ENCODE peak calls at places on chromosomes 13 and 19, in nine cellular contexts. V is BE2C; F is CD8-positive, alpha-beta T cell; M is neural progenitor cell; G is A549; L is tibial nerve; H is thoracic aorta; Q is mucosa of descending colon; I is lower lobe of right lung. X is an unnamed sample. For H3K4me1, the result is how much of the 10 kb centered on the place peaks cover.

GRCh38 chr13:54637377-54637776 is 1608.8 kb downstream of the OLFM4 start:
- DNase-seq in M (peak), H (no peak), Q (no peak), V (no peak), G (no peak), I (no peak), F (no peak), L (no peak), X (no peak)

GRCh38 chr19:2806736-2807378 is 12.8 kb upstream of the ZNF554 start:
- DNase-seq in Q (no peak), I (no peak), F (no peak), V (no peak), G (no peak), M (no peak), H (no peak), L (no peak), X (no peak)

GRCh38 chr19:53332484-53332883 is 1.1 kb upstream of the ZNF845 start:
- DNase-seq in M (no peak), Q (no peak), H (no peak), I (no peak), V (no peak), F (no peak), L (no peak), G (no peak), X (no peak)

GRCh38 chr13:26584713-26585112 is 27.2 kb downstream of the WASF3 start:
- DNase-seq in V (no peak), Q (no peak), H (no peak), I (no peak), F (no peak), L (no peak), M (no peak), G (no peak), X (no peak)

GRCh38 chr13:113598081-113598410 is 13.5 kb downstream of the TFDP1 start:
- DNase-seq in Q (no peak), I (peak), M (no peak), F (no peak), G (no peak), L (no peak), H (no peak), V (no peak), X (no peak)

GRCh38 chr13:40077396-40078027 is 422.1 kb downstream of the COG6 start:
- DNase-seq in Q (no peak), V (no peak), F (no peak), H (no peak), I (no peak), G (no peak), L (no peak), M (no peak), X (no peak)

GRCh38 chr19:4367781-4368127 is 24.4 kb downstream of the MPND start:
- DNase-seq in I (peak), Q (no peak), L (no peak), F (no peak), V (no peak), M (no peak), H (no peak), G (no peak), X (no peak)

GRCh38 chr13:51502206-51502651 is 49.4 kb upstream of the INTS6 start:
- DNase-seq in G (no peak), H (no peak), F (no peak), L (no peak), I (no peak), M (no peak), Q (no peak), V (no peak), X (no peak)

GRCh38 chr19:39499082-39499642 is 415 bp downstream of the DLL3 start:
- DNase-seq in H (no peak), F (no peak), M (peak), I (no peak), Q (no peak), L (no peak), V (peak), G (no peak), X (no peak)

GRCh38 chr19:33551676-33552075 is 30.1 kb upstream of the PEPD start:
- DNase-seq in Q (no peak), F (no peak), V (no peak), H (no peak), G (no peak), M (no peak), I (no peak), L (no peak), X (no peak)

GRCh38 chr19:13537454-13537853 is 31.2 kb upstream of the CACNA1A start:
- DNase-seq in F (no peak), V (peak), I (no peak), H (no peak), Q (no peak), G (no peak), L (no peak), M (peak), X (no peak)

GRCh38 chr13:49436890-49437289 is 7.0 kb downstream of the CAB39L start:
- DNase-seq in V (peak), Q (no peak), L (peak), H (no peak), G (no peak), F (no peak), M (no peak), I (no peak), X (no peak)

GRCh38 chr19:681029-681626 is 4.9 kb downstream of the FSTL3 start:
- DNase-seq in G (no peak), I (peak), V (peak), H (no peak), M (peak), Q (peak), L (peak), F (no peak), X (no peak)

GRCh38 chr13:102117175-102117830 is 284.5 kb downstream of the FGF14 start:
- DNase-seq in F (no peak), V (no peak), L (no peak), G (no peak), I (no peak), H (no peak), Q (no peak), M (no peak), X (no peak)

GRCh38 chr13:113905942-113906341 is 42.1 kb upstream of the GAS6 start:
- DNase-seq in Q (no peak), H (no peak), L (no peak), V (no peak), M (no peak), F (no peak), I (no peak), G (no peak), X (no peak)

GRCh38 chr19:48806818-48807589 is 3.8 kb downstream of the BCAT2 start:
- DNase-seq in M (peak), I (no peak), G (no peak), F (no peak), Q (peak), V (peak), H (no peak), L (no peak), X (no peak)

GRCh38 chr13:79581870-79582315 is 100.9 kb downstream of the NDFIP2 start:
- DNase-seq in V (peak), H (no peak), L (no peak), F (no peak), I (no peak), G (no peak), M (peak), Q (no peak), X (peak)

GRCh38 chr19:12723643-12724426 is at the start of gene TNPO2:
- DNase-seq in L (no peak), H (no peak), V (peak), M (peak), F (peak), G (peak), I (no peak), Q (peak), X (peak)

GRCh38 chr13:21338156-21338555 is 120.9 kb downstream of the ZDHHC20 start:
- DNase-seq in L (no peak), H (no peak), M (peak), G (no peak), Q (no peak), V (no peak), I (no peak), F (no peak), X (no peak)

GRCh38 chr13:109100705-109101104 is 471.3 kb downstream of the MYO16 start:
- DNase-seq in L (no peak), G (no peak), Q (no peak), H (no peak), F (no peak), V (no peak), M (no peak), I (no peak), X (no peak)

GRCh38 chr19:35353635-35354034 is 4.6 kb upstream of the FFAR3 start:
- DNase-seq in H (no peak), F (no peak), I (peak), G (no peak), V (no peak), L (no peak), Q (no peak), M (no peak), X (no peak)

GRCh38 chr19:12672744-12673143 is 6.1 kb downstream of the WDR83 start:
- DNase-seq in F (no peak), M (no peak), V (no peak), H (no peak), Q (no peak), I (no peak), L (no peak), G (no peak), X (no peak)

GRCh38 chr13:22103628-22104027 is 432.8 kb downstream of the FGF9 start:
- DNase-seq in F (no peak), G (no peak), M (no peak), H (no peak), I (no peak), Q (no peak), L (no peak), V (no peak), X (no peak)

GRCh38 chr13:69970521-69970920 is 137.1 kb upstream of the ATXN8OS start:
- DNase-seq in G (no peak), F (no peak), M (no peak), Q (no peak), H (no peak), I (no peak), L (no peak), V (no peak), X (no peak)

GRCh38 chr19:40357655-40358054 is 9.2 kb downstream of the PLD3 start:
- DNase-seq in V (no peak), M (no peak), Q (no peak), I (no peak), H (no peak), L (no peak), G (no peak), F (no peak), X (no peak)

GRCh38 chr13:94546071-94546839 is 49.7 kb downstream of the TGDS start:
- DNase-seq in F (no peak), H (no peak), Q (no peak), I (no peak), M (peak), G (no peak), L (no peak), V (no peak), X (no peak)

GRCh38 chr13:49214917-49215376 is 5.2 kb upstream of the MLNR start:
- DNase-seq in Q (peak), H (no peak), F (peak), V (no peak), G (no peak), L (no peak), M (no peak), I (peak), X (peak)

GRCh38 chr13:78604782-78605611 is 1.6 kb upstream of the POU4F1 start:
- DNase-seq in H (no peak), G (peak), I (no peak), M (peak), L (no peak), Q (no peak), V (peak), F (no peak), X (no peak)

GRCh38 chr13:67557642-67558241 is 327.6 kb upstream of the PCDH9 start:
- DNase-seq in G (no peak), V (no peak), H (no peak), L (no peak), M (no peak), I (no peak), Q (no peak), F (no peak), X (no peak)

GRCh38 chr13:110716235-110716505 is 2.7 kb downstream of the ING1 start:
- DNase-seq in L (peak), Q (peak), F (no peak), I (peak), G (no peak), M (peak), H (no peak), V (no peak), X (peak)

GRCh38 chr19:1245884-1246816 is 2.2 kb upstream of the MIDN start:
- DNase-seq in H (no peak), G (no peak), L (no peak), I (peak), F (peak), V (no peak), M (peak), Q (peak), X (peak)

GRCh38 chr19:305240-306150 is 14.3 kb upstream of the PLPP2 start:
- DNase-seq in F (no peak), V (no peak), I (no peak), H (no peak), G (no peak), L (no peak), Q (no peak), M (no peak), X (no peak)

GRCh38 chr19:42198676-42199439 is 18.6 kb downstream of the DEDD2 start:
- DNase-seq in V (no peak), G (no peak), H (no peak), Q (peak), I (no peak), F (peak), L (no peak), M (no peak), X (no peak)
- H3K4me3 ChIP-seq in V (no peak), G (no peak), H (peak), Q (no peak), I (peak), F (peak), L (no peak), M (no peak), X (no peak)

DNA sequence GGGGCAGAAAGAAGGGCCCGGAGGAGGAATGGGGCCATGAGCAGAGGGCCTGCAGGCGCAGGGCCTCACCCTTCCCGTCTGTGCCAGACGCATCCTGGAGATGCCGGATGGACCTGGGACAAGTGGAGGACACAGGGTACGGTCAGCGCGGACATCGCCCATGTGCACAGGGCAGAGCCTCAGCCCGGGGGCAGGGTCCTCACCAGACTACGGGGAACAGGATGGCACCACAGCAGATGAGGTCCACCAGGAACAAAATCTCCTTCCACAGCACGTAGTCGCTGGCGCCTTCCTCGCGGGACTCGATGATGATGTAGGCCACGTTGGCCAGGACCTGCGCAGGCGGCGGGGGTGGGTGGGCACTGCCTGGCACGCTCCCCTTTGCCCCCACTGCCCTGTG is 5.6 kb downstream of the GPR108 start:
- DNase-seq in G (no peak), M (no peak), Q (peak), L (no peak), H (no peak), I (peak), V (no peak), F (no peak), X (no peak)
- H3K4me1 ChIP-seq in G (under half), M (under half), Q (under half), L (under half), H (under half), I (under half), V (under half), F (under half), X (under half)

DNA sequence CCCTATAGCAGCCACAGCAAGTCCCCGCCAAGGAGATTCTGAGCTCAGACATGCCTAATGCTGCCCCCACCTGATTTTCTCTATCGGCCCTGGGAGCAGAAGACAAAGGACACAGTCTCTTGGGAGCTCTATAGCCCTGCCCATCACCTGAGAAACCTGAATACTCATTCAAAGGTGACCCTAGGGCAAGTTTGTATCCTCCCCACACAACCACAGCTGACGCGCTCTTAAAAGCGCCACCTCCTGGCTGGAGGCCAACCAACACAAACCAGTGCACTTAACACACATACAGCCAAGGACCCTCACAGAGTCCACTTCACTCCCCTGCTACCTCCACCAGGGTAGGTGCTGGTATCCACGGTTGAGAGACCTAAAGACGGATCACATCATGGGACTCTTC is 8.8 kb upstream of the IGFL4 start:
- DNase-seq in H (no peak), V (peak), G (no peak), Q (no peak), I (no peak), M (no peak), F (no peak), L (no peak), X (no peak)
- TF ChIP-seq CTCF in H (no peak), V (no peak), G (no peak), Q (no peak), I (no peak), M (peak), F (no peak), L (no peak), X (no peak)

GRCh38 chr13:48155850-48156249 is 60.9 kb upstream of the MED4 start:
- DNase-seq in F (peak), M (no peak), L (no peak), H (no peak), I (no peak), G (peak), V (no peak), Q (no peak), X (no peak)
- H3K4me3 ChIP-seq in F (peak), M (no peak), L (no peak), H (no peak), I (no peak), G (no peak), V (no peak), Q (no peak), X (no peak)